ENCODE peak calls at places on chromosomes 5 and 9, in six cellular contexts. H is fibroblast of lung, M is Peyer's patch, L is stomach, U is GM10248, W is fibroblast of pulmonary artery. N is an unnamed sample.

GRCh38 chr9:109161471-109161870 is 5.6 kb downstream of the FRRS1L start:
- DNase-seq in M (no peak), W (no peak), L (no peak), H (no peak), U (no peak), N (no peak)

GRCh38 chr9:13962006-13962405 is 351.9 kb downstream of the NFIB start:
- DNase-seq in W (peak; percentile 53), U (no peak), L (no peak), M (no peak), H (peak; percentile 55), N (peak; percentile 65)

GRCh38 chr5:53048248-53048647 is 59.1 kb downstream of the ITGA2 start:
- DNase-seq in W (no peak), M (no peak), H (no peak), L (no peak), U (no peak), N (no peak)

GRCh38 chr5:142201471-142201887 is 92.9 kb downstream of the NDFIP1 start:
- DNase-seq in L (no peak), M (no peak), U (no peak), H (peak; percentile 94), W (peak; percentile 96), N (peak; percentile 85)

GRCh38 chr5:102099766-102100331 is 196.2 kb downstream of the SLCO4C1 start:
- DNase-seq in M (no peak), U (no peak), W (no peak), H (no peak), L (no peak), N (no peak)

GRCh38 chr5:72101828-72102227 is 5.4 kb upstream of the MAP1B start:
- DNase-seq in U (no peak), W (no peak), M (no peak), L (no peak), H (peak; percentile 25), N (no peak)

GRCh38 chr9:35743880-35744518 is 5.0 kb downstream of the GBA2 start:
- DNase-seq in U (no peak), W (no peak), H (no peak), L (peak; percentile 13), M (no peak), N (no peak)

GRCh38 chr5:171855798-171856772 is 70.5 kb downstream of the SMIM23 start:
- DNase-seq in U (no peak), M (no peak), L (no peak), W (peak; percentile 36), H (peak; percentile 28), N (no peak)

GRCh38 chr5:72036951-72037350 is 70.3 kb upstream of the MAP1B start:
- DNase-seq in W (peak; percentile 44), L (no peak), H (no peak), U (no peak), M (no peak), N (peak; percentile 11)

GRCh38 chr9:81626511-81626910 is 62.8 kb downstream of the TLE1 start:
- DNase-seq in M (no peak), L (no peak), U (no peak), H (no peak), W (no peak), N (no peak)

GRCh38 chr9:85040806-85041575 is 371.5 kb downstream of the NTRK2 start:
- DNase-seq in U (no peak), M (no peak), W (peak; percentile 9), L (no peak), H (no peak), N (no peak)

GRCh38 chr9:69036319-69036718 is 767 bp downstream of the FXN start:
- DNase-seq in L (no peak), W (peak; percentile 12), H (no peak), M (no peak), U (peak; percentile 54), N (no peak)

GRCh38 chr9:125189011-125189360 is 617 bp downstream of the PPP6C start:
- DNase-seq in M (peak; percentile 62), W (no peak), H (no peak), L (peak; percentile 38), U (no peak), N (no peak)

GRCh38 chr9:136119259-136120118 is 814 bp upstream of the TMEM250 start:
- DNase-seq in M (peak; percentile 71), L (no peak), W (peak; percentile 45), H (no peak), U (no peak), N (peak; percentile 44)

GRCh38 chr5:43041669-43042175 is 1.6 kb upstream of the ANXA2R start:
- DNase-seq in W (peak; percentile 83), L (peak; percentile 58), M (peak; percentile 81), U (no peak), H (peak; percentile 96), N (peak; percentile 91)

GRCh38 chr9:113887436-113887835 is 11.3 kb downstream of the ZNF618 start:
- DNase-seq in U (no peak), H (no peak), W (no peak), L (no peak), M (no peak), N (no peak)

GRCh38 chr9:113886003-113886324 is 9.9 kb downstream of the ZNF618 start:
- DNase-seq in L (no peak), M (no peak), W (no peak), U (no peak), H (peak; percentile 25), N (peak; percentile 56)

GRCh38 chr9:113886933-113887332 is 10.8 kb downstream of the ZNF618 start:
- DNase-seq in W (no peak), L (no peak), U (no peak), H (no peak), M (no peak), N (peak; percentile 29)

GRCh38 chr9:113886471-113886870 is 10.4 kb downstream of the ZNF618 start:
- DNase-seq in H (peak; percentile 31), L (no peak), U (no peak), M (no peak), W (no peak), N (peak; percentile 30)

DNA sequence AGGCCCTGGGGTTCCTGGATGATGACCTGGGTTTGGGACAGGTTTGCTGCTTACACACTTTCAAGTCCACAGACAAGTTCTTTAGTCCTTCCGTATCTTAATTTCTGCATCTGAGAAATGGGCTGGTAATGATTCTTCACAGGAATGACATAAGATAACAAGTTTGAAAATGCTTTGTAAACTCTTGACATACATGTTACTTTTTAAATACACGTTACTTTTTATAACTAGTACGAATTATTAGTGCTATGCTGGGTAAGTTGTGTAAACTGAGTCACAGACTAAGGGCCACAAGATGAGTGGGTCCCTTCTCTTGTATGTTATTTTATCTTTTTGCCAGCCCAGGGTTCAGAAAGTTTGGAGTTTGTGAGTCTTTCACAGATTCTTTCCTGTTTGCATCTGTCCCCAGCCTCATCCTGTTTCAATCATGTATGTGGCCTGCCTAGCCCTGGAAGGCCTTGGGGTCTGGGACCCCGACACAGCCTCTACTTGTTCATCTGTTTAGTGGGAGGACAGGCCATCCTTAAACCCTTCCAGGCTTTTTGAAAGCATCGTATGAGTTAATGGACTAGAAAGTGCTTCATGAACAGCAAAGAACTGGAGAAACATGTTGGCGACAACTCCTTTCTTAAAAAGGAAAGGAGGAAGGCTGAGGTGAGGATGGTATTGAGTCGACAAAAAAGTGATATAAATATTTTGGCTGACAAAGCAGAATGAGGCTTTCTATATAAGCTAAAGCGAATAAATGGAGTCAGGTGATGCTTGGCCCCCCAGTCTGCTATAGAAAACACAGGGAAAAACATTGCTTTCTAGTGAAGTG is 9.3 kb downstream of the ZNF618 start:
- DNase-seq in H (no peak), M (no peak), W (no peak), U (no peak), L (no peak), N (no peak)
- TF ChIP-seq CTCF in H (no peak), M (no peak), W (no peak), U (no peak), L (no peak), N (no peak)

DNA sequence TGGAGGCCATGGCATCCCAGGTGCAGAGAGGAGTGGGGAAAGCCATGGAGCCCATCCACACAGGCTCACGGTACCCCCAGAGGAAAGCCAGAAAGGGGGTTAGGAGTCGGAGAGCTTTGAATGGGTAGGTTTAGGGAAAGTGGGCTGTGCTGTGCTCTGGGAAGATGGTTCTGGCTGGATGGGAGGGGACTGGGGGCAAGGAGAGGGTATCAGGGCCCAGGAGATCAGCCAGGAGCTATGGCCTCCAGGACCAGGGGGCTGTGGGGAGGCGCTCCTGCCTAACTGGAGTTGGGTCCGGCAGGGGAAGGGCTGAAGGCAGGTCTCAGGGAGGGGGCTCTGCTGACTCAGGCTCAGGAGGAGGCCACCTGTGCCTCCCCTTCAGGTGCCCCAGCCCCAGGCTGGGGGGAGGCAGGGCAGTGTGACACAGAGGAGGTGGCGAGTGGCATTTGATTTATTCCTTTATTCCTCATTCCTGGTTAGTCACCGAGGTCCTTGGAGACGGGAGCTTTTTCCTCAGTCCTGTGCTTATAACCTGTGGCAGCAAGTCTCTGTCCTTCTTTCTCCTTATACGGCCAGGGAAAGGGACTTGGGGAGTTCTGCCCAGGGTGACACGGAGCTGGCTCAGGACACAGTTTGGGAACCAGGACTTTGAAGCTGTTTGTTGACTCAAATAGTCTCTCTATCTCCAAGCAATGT is 60.8 kb downstream of the TSTD2 start:
- DNase-seq in W (no peak), L (no peak), U (no peak), H (no peak), M (no peak), N (no peak)
- TF ChIP-seq CTCF in W (no peak), L (no peak), U (no peak), H (no peak), M (no peak), N (no peak)

DNA sequence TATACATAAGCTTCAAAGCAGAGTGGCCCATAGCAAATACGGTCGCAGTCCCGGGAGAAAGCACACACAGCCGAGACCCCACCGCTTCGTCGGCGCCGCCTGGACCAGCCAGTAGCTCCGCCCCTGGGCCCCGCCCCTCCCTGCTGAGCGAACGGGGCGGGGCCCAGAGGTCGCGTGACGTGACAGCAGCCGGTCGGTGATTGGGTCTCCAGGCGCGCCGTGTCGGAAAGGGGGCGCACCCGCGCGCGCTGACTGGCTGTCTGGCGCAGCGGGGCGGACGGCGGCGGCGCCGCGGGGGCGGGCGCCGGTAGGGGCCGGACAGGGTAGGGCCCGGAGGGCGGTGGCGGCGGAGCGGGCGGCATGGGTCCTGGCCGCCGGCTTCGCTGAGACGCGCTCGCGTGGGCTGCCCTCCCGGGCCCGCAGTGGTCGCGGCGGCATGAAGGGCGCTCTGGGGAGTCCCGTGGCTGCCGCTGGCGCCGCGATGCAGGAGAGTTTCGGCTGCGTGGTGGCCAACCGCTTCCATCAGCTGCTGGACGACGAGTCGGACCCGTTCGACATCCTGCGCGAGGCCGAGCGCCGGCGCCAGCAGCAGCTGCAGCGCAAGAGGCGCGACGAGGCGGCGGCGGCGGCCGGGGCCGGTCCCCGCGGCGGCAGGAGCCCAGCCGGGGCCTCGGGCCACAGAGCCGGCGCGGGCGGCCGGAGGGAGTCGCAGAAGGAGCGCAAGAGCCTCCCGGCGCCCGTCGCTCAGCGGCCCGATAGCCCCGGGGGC is at the start of gene HABP4:
- DNase-seq in M (peak; percentile 99), U (peak; percentile 98), H (peak; percentile 92), W (peak; percentile 94), L (peak; percentile 98), N (peak; percentile 90)
- TF ChIP-seq CTCF in M (no peak), U (no peak), H (no peak), W (no peak), L (no peak), N (no peak)

GRCh38 chr9:117461386-117461785 is 46.5 kb upstream of the ASTN2 start:
- DNase-seq in W (no peak), H (no peak), L (no peak), U (no peak), M (no peak), N (no peak)

GRCh38 chr9:117454711-117455110 is 39.9 kb upstream of the ASTN2 start:
- DNase-seq in W (no peak), M (no peak), H (no peak), U (no peak), L (no peak), N (no peak)

GRCh38 chr9:117460743-117461142 is 45.9 kb upstream of the ASTN2 start:
- DNase-seq in U (no peak), L (no peak), W (no peak), M (no peak), H (no peak), N (no peak)

GRCh38 chr9:117459941-117460340 is 45.1 kb upstream of the ASTN2 start:
- DNase-seq in M (no peak), U (no peak), W (no peak), H (no peak), L (no peak), N (no peak)

GRCh38 chr9:117458066-117458465 is 43.2 kb upstream of the ASTN2 start:
- DNase-seq in W (no peak), L (no peak), M (no peak), H (no peak), U (no peak), N (no peak)
- TF ChIP-seq CTCF in W (no peak), L (no peak), M (no peak), H (no peak), U (no peak), N (no peak)